ENCODE peak calls at places on chromosomes 13 and 19, in eight cellular contexts. One of them, this sample, is unnamed. For H3K4me1, the result is how much of the 10 kb centered on the place peaks cover.

GRCh38 chr19:3969435-3970312 is 1.2 kb downstream of the DAPK3 start:
- DNase-seq in thoracic aorta: no peak
- DNase-seq in CD8-positive, alpha-beta memory T cell: no peak
- DNase-seq in body of pancreas: no peak
- DNase-seq in adrenal gland: no peak
- DNase-seq in NT2/D1: peak
- DNase-seq in right cardiac atrium: no peak
- DNase-seq in uterus: peak
- DNase-seq in this sample: peak

GRCh38 chr13:38718374-38718773 is 31.5 kb downstream of the FREM2 start:
- DNase-seq in uterus: no peak
- DNase-seq in right cardiac atrium: no peak
- DNase-seq in CD8-positive, alpha-beta memory T cell: no peak
- DNase-seq in NT2/D1: no peak
- DNase-seq in thoracic aorta: no peak
- DNase-seq in body of pancreas: no peak
- DNase-seq in adrenal gland: no peak
- DNase-seq in this sample: no peak

GRCh38 chr19:55642153-55643002 is 1.1 kb upstream of the ZNF581 start:
- DNase-seq in uterus: no peak
- DNase-seq in adrenal gland: peak
- DNase-seq in body of pancreas: peak
- DNase-seq in right cardiac atrium: peak
- DNase-seq in CD8-positive, alpha-beta memory T cell: no peak
- DNase-seq in thoracic aorta: no peak
- DNase-seq in NT2/D1: no peak
- DNase-seq in this sample: no peak

GRCh38 chr19:19386373-19386869 is 19.1 kb upstream of the GATAD2A start:
- DNase-seq in thoracic aorta: no peak
- DNase-seq in CD8-positive, alpha-beta memory T cell: peak
- DNase-seq in adrenal gland: no peak
- DNase-seq in NT2/D1: no peak
- DNase-seq in uterus: no peak
- DNase-seq in body of pancreas: no peak
- DNase-seq in right cardiac atrium: no peak
- DNase-seq in this sample: no peak

GRCh38 chr13:35818577-35819165 is 312.5 kb downstream of the DCLK1 start:
- DNase-seq in adrenal gland: no peak
- DNase-seq in CD8-positive, alpha-beta memory T cell: no peak
- DNase-seq in body of pancreas: no peak
- DNase-seq in right cardiac atrium: no peak
- DNase-seq in thoracic aorta: no peak
- DNase-seq in uterus: no peak
- DNase-seq in NT2/D1: peak
- DNase-seq in this sample: peak

GRCh38 chr19:56919308-56919995 is 78.9 kb upstream of the PEG3 start:
- DNase-seq in CD8-positive, alpha-beta memory T cell: no peak
- DNase-seq in right cardiac atrium: no peak
- DNase-seq in thoracic aorta: no peak
- DNase-seq in body of pancreas: no peak
- DNase-seq in uterus: no peak
- DNase-seq in NT2/D1: no peak
- DNase-seq in adrenal gland: peak
- DNase-seq in this sample: no peak

GRCh38 chr13:105778196-105778595 is 757.3 kb downstream of the EFNB2 start:
- DNase-seq in NT2/D1: no peak
- DNase-seq in thoracic aorta: no peak
- DNase-seq in uterus: no peak
- DNase-seq in CD8-positive, alpha-beta memory T cell: no peak
- DNase-seq in adrenal gland: no peak
- DNase-seq in body of pancreas: no peak
- DNase-seq in right cardiac atrium: no peak
- DNase-seq in this sample: no peak

GRCh38 chr13:36124236-36124822 is 6.9 kb downstream of the DCLK1 start:
- DNase-seq in body of pancreas: peak
- DNase-seq in right cardiac atrium: peak
- DNase-seq in NT2/D1: no peak
- DNase-seq in adrenal gland: peak
- DNase-seq in thoracic aorta: no peak
- DNase-seq in CD8-positive, alpha-beta memory T cell: no peak
- DNase-seq in uterus: no peak
- DNase-seq in this sample: no peak

GRCh38 chr13:24203726-24204295 is 43.3 kb downstream of the SPATA13 start:
- DNase-seq in body of pancreas: no peak
- DNase-seq in uterus: no peak
- DNase-seq in NT2/D1: no peak
- DNase-seq in CD8-positive, alpha-beta memory T cell: no peak
- DNase-seq in thoracic aorta: no peak
- DNase-seq in adrenal gland: no peak
- DNase-seq in right cardiac atrium: no peak
- DNase-seq in this sample: no peak

GRCh38 chr13:96422002-96422401 is 332.1 kb downstream of the HS6ST3 start:
- DNase-seq in uterus: no peak
- DNase-seq in CD8-positive, alpha-beta memory T cell: no peak
- DNase-seq in adrenal gland: no peak
- DNase-seq in NT2/D1: no peak
- DNase-seq in body of pancreas: no peak
- DNase-seq in right cardiac atrium: no peak
- DNase-seq in thoracic aorta: no peak
- DNase-seq in this sample: no peak

GRCh38 chr13:113990321-113990837 is 16.5 kb upstream of the C13orf46 start:
- DNase-seq in uterus: no peak
- DNase-seq in CD8-positive, alpha-beta memory T cell: no peak
- DNase-seq in right cardiac atrium: no peak
- DNase-seq in body of pancreas: no peak
- DNase-seq in thoracic aorta: peak
- DNase-seq in adrenal gland: no peak
- DNase-seq in NT2/D1: no peak
- DNase-seq in this sample: no peak

GRCh38 chr13:112968380-112968909 is 569 bp upstream of the MCF2L start:
- DNase-seq in NT2/D1: no peak
- DNase-seq in body of pancreas: peak
- DNase-seq in CD8-positive, alpha-beta memory T cell: peak
- DNase-seq in uterus: no peak
- DNase-seq in right cardiac atrium: peak
- DNase-seq in adrenal gland: no peak
- DNase-seq in thoracic aorta: no peak
- DNase-seq in this sample: no peak

GRCh38 chr13:66805657-66806056 is 424.5 kb downstream of the PCDH9 start:
- DNase-seq in CD8-positive, alpha-beta memory T cell: no peak
- DNase-seq in NT2/D1: no peak
- DNase-seq in thoracic aorta: no peak
- DNase-seq in right cardiac atrium: peak
- DNase-seq in uterus: no peak
- DNase-seq in body of pancreas: peak
- DNase-seq in adrenal gland: peak
- DNase-seq in this sample: peak

GRCh38 chr13:44142911-44143665 is 230.5 kb upstream of the SERP2 start:
- DNase-seq in CD8-positive, alpha-beta memory T cell: no peak
- DNase-seq in adrenal gland: no peak
- DNase-seq in right cardiac atrium: no peak
- DNase-seq in thoracic aorta: no peak
- DNase-seq in uterus: no peak
- DNase-seq in NT2/D1: no peak
- DNase-seq in body of pancreas: no peak
- DNase-seq in this sample: peak

GRCh38 chr13:46340631-46341111 is 46.4 kb downstream of the RUBCNL start:
- DNase-seq in adrenal gland: no peak
- DNase-seq in CD8-positive, alpha-beta memory T cell: no peak
- DNase-seq in body of pancreas: no peak
- DNase-seq in thoracic aorta: no peak
- DNase-seq in right cardiac atrium: no peak
- DNase-seq in NT2/D1: no peak
- DNase-seq in uterus: no peak
- DNase-seq in this sample: no peak

GRCh38 chr19:14393303-14393702 is 12.1 kb downstream of the ADGRE5 start:
- DNase-seq in NT2/D1: peak
- DNase-seq in adrenal gland: no peak
- DNase-seq in CD8-positive, alpha-beta memory T cell: no peak
- DNase-seq in right cardiac atrium: no peak
- DNase-seq in body of pancreas: no peak
- DNase-seq in uterus: no peak
- DNase-seq in thoracic aorta: no peak
- DNase-seq in this sample: no peak

GRCh38 chr19:55550321-55550650 is 4.9 kb upstream of the SBK3 start:
- DNase-seq in right cardiac atrium: no peak
- DNase-seq in uterus: no peak
- DNase-seq in body of pancreas: no peak
- DNase-seq in CD8-positive, alpha-beta memory T cell: no peak
- DNase-seq in thoracic aorta: no peak
- DNase-seq in adrenal gland: no peak
- DNase-seq in NT2/D1: no peak
- DNase-seq in this sample: no peak

GRCh38 chr19:33879818-33880575 is 83.3 kb downstream of the KCTD15 start:
- DNase-seq in NT2/D1: no peak
- DNase-seq in CD8-positive, alpha-beta memory T cell: no peak
- DNase-seq in uterus: no peak
- DNase-seq in body of pancreas: peak
- DNase-seq in adrenal gland: peak
- DNase-seq in thoracic aorta: no peak
- DNase-seq in right cardiac atrium: peak
- DNase-seq in this sample: no peak

GRCh38 chr13:36450534-36450933 is 18.2 kb downstream of the CCNA1 start:
- DNase-seq in CD8-positive, alpha-beta memory T cell: no peak
- DNase-seq in NT2/D1: no peak
- DNase-seq in right cardiac atrium: no peak
- DNase-seq in adrenal gland: no peak
- DNase-seq in thoracic aorta: no peak
- DNase-seq in body of pancreas: no peak
- DNase-seq in uterus: no peak
- DNase-seq in this sample: no peak

GRCh38 chr13:110012102-110012739 is 225.8 kb upstream of the IRS2 start:
- DNase-seq in thoracic aorta: no peak
- DNase-seq in CD8-positive, alpha-beta memory T cell: no peak
- DNase-seq in body of pancreas: no peak
- DNase-seq in uterus: no peak
- DNase-seq in right cardiac atrium: no peak
- DNase-seq in adrenal gland: no peak
- DNase-seq in NT2/D1: no peak
- DNase-seq in this sample: peak

GRCh38 chr13:110014719-110015118 is 228.3 kb upstream of the IRS2 start:
- DNase-seq in adrenal gland: no peak
- DNase-seq in thoracic aorta: no peak
- DNase-seq in CD8-positive, alpha-beta memory T cell: no peak
- DNase-seq in uterus: no peak
- DNase-seq in body of pancreas: peak
- DNase-seq in right cardiac atrium: no peak
- DNase-seq in NT2/D1: no peak
- DNase-seq in this sample: peak

GRCh38 chr13:110018009-110018408 is 231.6 kb upstream of the IRS2 start:
- DNase-seq in uterus: no peak
- DNase-seq in NT2/D1: no peak
- DNase-seq in CD8-positive, alpha-beta memory T cell: no peak
- DNase-seq in right cardiac atrium: no peak
- DNase-seq in thoracic aorta: no peak
- DNase-seq in body of pancreas: no peak
- DNase-seq in adrenal gland: no peak
- DNase-seq in this sample: no peak

GRCh38 chr13:110015253-110015652 is 228.9 kb upstream of the IRS2 start:
- DNase-seq in CD8-positive, alpha-beta memory T cell: no peak
- DNase-seq in right cardiac atrium: no peak
- DNase-seq in uterus: no peak
- DNase-seq in thoracic aorta: no peak
- DNase-seq in adrenal gland: no peak
- DNase-seq in body of pancreas: peak
- DNase-seq in NT2/D1: no peak
- DNase-seq in this sample: no peak

DNA sequence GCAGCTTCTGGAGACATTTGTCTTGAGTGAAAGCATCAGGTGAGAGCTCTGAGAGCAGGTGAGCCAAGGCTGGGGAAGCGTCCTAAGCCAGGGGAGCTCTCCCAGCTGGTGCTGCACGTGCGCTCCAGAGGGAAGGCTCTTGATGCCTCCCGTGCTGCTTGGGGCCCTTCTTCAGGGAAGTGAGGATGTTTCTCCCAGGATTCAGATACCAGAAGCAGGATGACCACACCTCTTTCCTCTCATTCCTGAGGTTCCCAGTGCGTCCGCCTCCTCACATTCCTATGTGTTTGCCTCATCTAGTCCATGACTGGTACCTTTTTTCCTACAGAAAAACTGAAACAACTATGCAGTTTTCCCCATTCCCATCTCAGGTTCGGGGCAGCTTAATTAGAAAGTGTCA is 231.0 kb upstream of the IRS2 start:
- DNase-seq in uterus: no peak
- DNase-seq in CD8-positive, alpha-beta memory T cell: no peak
- DNase-seq in adrenal gland: no peak
- DNase-seq in right cardiac atrium: no peak
- DNase-seq in thoracic aorta: no peak
- DNase-seq in body of pancreas: peak
- DNase-seq in NT2/D1: peak
- DNase-seq in this sample: peak
- H3K4me1 ChIP-seq in uterus: under half
- H3K4me1 ChIP-seq in CD8-positive, alpha-beta memory T cell: under half
- H3K4me1 ChIP-seq in adrenal gland: under half
- H3K4me1 ChIP-seq in right cardiac atrium: under half
- H3K4me1 ChIP-seq in thoracic aorta: under half
- H3K4me1 ChIP-seq in body of pancreas: under half
- H3K4me1 ChIP-seq in NT2/D1: under half
- H3K4me1 ChIP-seq in this sample: half or more

DNA sequence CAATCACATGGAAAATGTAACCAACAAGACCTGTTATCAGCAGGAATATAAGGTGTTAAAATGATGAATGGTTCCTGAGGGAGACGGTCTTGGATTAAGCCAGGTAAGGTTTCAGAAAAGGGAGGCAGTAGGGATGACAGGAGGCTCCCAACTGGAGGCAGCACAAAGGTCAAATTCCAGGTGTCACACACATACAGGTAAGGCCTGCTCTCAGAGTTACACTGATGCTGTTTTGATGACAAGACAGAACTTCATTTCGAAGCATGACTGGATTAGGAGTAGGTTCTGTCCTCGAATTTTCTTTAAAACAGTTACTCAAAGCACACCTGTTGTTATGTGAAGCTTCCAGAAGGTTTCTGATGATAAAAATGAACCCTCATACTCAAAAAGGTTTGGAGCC is 7.4 kb downstream of the MED26 start:
- DNase-seq in adrenal gland: no peak
- DNase-seq in thoracic aorta: no peak
- DNase-seq in NT2/D1: no peak
- DNase-seq in CD8-positive, alpha-beta memory T cell: no peak
- DNase-seq in right cardiac atrium: no peak
- DNase-seq in uterus: no peak
- DNase-seq in body of pancreas: no peak
- DNase-seq in this sample: no peak
- H3K4me1 ChIP-seq in adrenal gland: under half
- H3K4me1 ChIP-seq in thoracic aorta: under half
- H3K4me1 ChIP-seq in NT2/D1: under half
- H3K4me1 ChIP-seq in CD8-positive, alpha-beta memory T cell: under half
- H3K4me1 ChIP-seq in right cardiac atrium: under half
- H3K4me1 ChIP-seq in uterus: under half
- H3K4me1 ChIP-seq in body of pancreas: under half
- H3K4me1 ChIP-seq in this sample: under half

GRCh38 chr13:111534646-111535461 is 214.4 kb downstream of the TEX29 start:
- DNase-seq in CD8-positive, alpha-beta memory T cell: no peak
- DNase-seq in uterus: no peak
- DNase-seq in body of pancreas: no peak
- DNase-seq in thoracic aorta: no peak
- DNase-seq in adrenal gland: no peak
- DNase-seq in right cardiac atrium: no peak
- DNase-seq in NT2/D1: no peak
- DNase-seq in this sample: no peak
- H3K4me1 ChIP-seq in CD8-positive, alpha-beta memory T cell: under half
- H3K4me1 ChIP-seq in uterus: under half
- H3K4me1 ChIP-seq in body of pancreas: under half
- H3K4me1 ChIP-seq in thoracic aorta: under half
- H3K4me1 ChIP-seq in adrenal gland: under half
- H3K4me1 ChIP-seq in right cardiac atrium: under half
- H3K4me1 ChIP-seq in NT2/D1: under half
- H3K4me1 ChIP-seq in this sample: under half

GRCh38 chr19:50203281-50204080 is at the start of gene MYH14:
- DNase-seq in NT2/D1: peak
- DNase-seq in CD8-positive, alpha-beta memory T cell: no peak
- DNase-seq in uterus: peak
- DNase-seq in body of pancreas: peak
- DNase-seq in right cardiac atrium: peak
- DNase-seq in thoracic aorta: peak
- DNase-seq in adrenal gland: peak
- DNase-seq in this sample: peak
- H3K4me1 ChIP-seq in NT2/D1: under half
- H3K4me1 ChIP-seq in CD8-positive, alpha-beta memory T cell: under half
- H3K4me1 ChIP-seq in uterus: under half
- H3K4me1 ChIP-seq in body of pancreas: under half
- H3K4me1 ChIP-seq in right cardiac atrium: under half
- H3K4me1 ChIP-seq in thoracic aorta: under half
- H3K4me1 ChIP-seq in adrenal gland: under half
- H3K4me1 ChIP-seq in this sample: under half